ENCODE peak calls at places on chromosomes 12 and 14, in ten cellular contexts. F is aorta, I is sigmoid colon, G is IMR-90, Z is mammary epithelial cell, C is lung, S is neural progenitor cell, X is pancreas, D is psoas muscle, J is H9. T is an unnamed sample.

GRCh38 chr12:52049286-52049685 is 2.0 kb upstream of the NR4A1 start:
- DNase-seq in F (no peak), C (no peak), X (no peak), G (no peak), S (no peak), I (no peak), D (no peak), Z (no peak), J (no peak), T (no peak)

GRCh38 chr12:79329933-79330332 is 360.8 kb downstream of the PAWR start:
- DNase-seq in X (no peak), D (no peak), C (no peak), Z (peak), J (no peak), I (no peak), G (peak), F (no peak), S (no peak), T (no peak)

GRCh38 chr14:22168092-22168955 is 420.7 kb downstream of the DAD1 start:
- DNase-seq in X (no peak), D (no peak), Z (no peak), I (no peak), J (no peak), C (no peak), G (peak), F (no peak), S (no peak), T (no peak)

GRCh38 chr12:75889214-75889613 is 142.4 kb downstream of the PHLDA1 start:
- DNase-seq in I (no peak), X (no peak), Z (peak), C (no peak), J (peak), D (no peak), G (no peak), S (peak), F (no peak), T (no peak)

GRCh38 chr14:24307575-24308341 is at the start of gene CIDEB:
- DNase-seq in J (peak), Z (no peak), X (peak), D (peak), I (peak), G (peak), C (peak), F (peak), S (peak), T (peak)

GRCh38 chr14:56816575-56817391 is 6.5 kb upstream of the OTX2 start:
- DNase-seq in I (no peak), J (peak), F (no peak), D (no peak), S (peak), Z (peak), G (no peak), C (no peak), X (no peak), T (no peak)

GRCh38 chr14:77882631-77883030 is 82.7 kb downstream of the ADCK1 start:
- DNase-seq in Z (no peak), F (no peak), X (no peak), G (no peak), S (no peak), D (no peak), C (no peak), J (no peak), I (no peak), T (no peak)

GRCh38 chr14:86221755-86222154 is 691.8 kb downstream of the FLRT2 start:
- DNase-seq in D (no peak), X (no peak), J (no peak), C (no peak), G (peak), F (no peak), S (peak), Z (no peak), I (no peak), T (no peak)

GRCh38 chr12:70543444-70543843 is 93.8 kb downstream of the PTPRB start:
- DNase-seq in D (no peak), Z (peak), X (no peak), S (no peak), F (no peak), J (no peak), G (peak), I (no peak), C (no peak), T (no peak)

GRCh38 chr14:49549881-49550280 is 36.3 kb downstream of the RPS29 start:
- DNase-seq in G (peak), J (peak), X (no peak), C (no peak), Z (peak), F (no peak), S (peak), I (no peak), D (no peak), T (no peak)

GRCh38 chr12:76559277-76560082 is at the start of gene OSBPL8:
- DNase-seq in G (peak), D (peak), J (peak), Z (peak), I (peak), F (peak), C (peak), S (peak), X (peak), T (peak)

GRCh38 chr12:94401326-94401725 is 58.3 kb downstream of the CEP83 start:
- DNase-seq in J (no peak), S (no peak), I (no peak), F (no peak), G (no peak), D (no peak), C (no peak), Z (no peak), X (no peak), T (no peak)

GRCh38 chr12:47705239-47705570 is 625 bp downstream of the RPAP3 start:
- DNase-seq in X (no peak), J (no peak), G (peak), F (no peak), D (no peak), C (no peak), S (no peak), Z (peak), I (no peak), T (no peak)

GRCh38 chr12:2215709-2216560 is 163.1 kb downstream of the CACNA1C start:
- DNase-seq in F (no peak), Z (no peak), D (no peak), X (no peak), G (peak), S (no peak), I (no peak), C (no peak), J (no peak), T (no peak)

GRCh38 chr14:28870033-28870564 is 103.5 kb downstream of the FOXG1 start:
- DNase-seq in S (no peak), C (no peak), X (no peak), D (no peak), Z (no peak), G (no peak), J (no peak), I (no peak), F (no peak), T (no peak)

GRCh38 chr14:28867571-28867970 is 101.0 kb downstream of the FOXG1 start:
- DNase-seq in F (no peak), I (no peak), C (no peak), D (no peak), J (no peak), S (no peak), X (no peak), Z (no peak), G (no peak), T (no peak)
- H3K27ac ChIP-seq in F (no peak), I (no peak), C (no peak), D (no peak), J (no peak), S (no peak), X (no peak), Z (no peak), G (no peak), T (no peak)

GRCh38 chr12:26121323-26121740 is 3.5 kb downstream of the BHLHE41 start:
- DNase-seq in D (no peak), J (no peak), Z (peak), F (no peak), X (no peak), C (no peak), I (no peak), G (no peak), S (peak), T (no peak)
- H3K27ac ChIP-seq in D (peak), J (no peak), Z (peak), F (no peak), X (peak), C (peak), I (peak), G (no peak), S (no peak), T (peak)

GRCh38 chr14:76112889-76113611 is 38.7 kb upstream of the GPATCH2L start:
- DNase-seq in X (no peak), S (peak), I (no peak), G (no peak), Z (no peak), D (no peak), F (no peak), C (no peak), J (peak), T (no peak)
- H3K27ac ChIP-seq in X (no peak), S (no peak), I (no peak), G (no peak), Z (no peak), D (no peak), F (no peak), C (no peak), J (peak), T (no peak)

DNA sequence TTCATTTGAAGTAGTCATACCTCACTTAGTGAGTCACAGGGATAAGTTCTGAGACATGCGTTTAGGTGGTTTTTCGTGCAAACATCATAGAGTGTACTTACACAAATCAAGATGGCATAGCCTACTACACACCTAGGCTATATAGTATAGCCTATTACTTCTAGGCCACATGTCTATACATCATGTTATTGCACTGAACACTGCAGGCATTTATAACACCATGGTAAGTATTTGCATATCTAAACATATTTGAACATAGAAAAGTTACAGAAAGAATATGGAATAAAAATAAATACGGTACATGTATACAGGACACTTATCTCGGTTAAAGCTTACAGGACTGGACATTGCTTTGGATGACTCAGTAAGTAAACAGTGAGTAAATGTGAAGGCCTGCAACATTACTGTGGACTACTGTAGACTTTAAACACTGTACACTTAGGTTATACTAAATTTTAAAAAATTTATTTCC is 670.6 kb downstream of the SLC16A7 start:
- DNase-seq in S (no peak), J (no peak), X (no peak), Z (peak), C (no peak), D (no peak), G (peak), F (no peak), I (no peak), T (no peak)
- H3K27ac ChIP-seq in S (no peak), J (no peak), X (no peak), Z (no peak), C (no peak), D (no peak), G (no peak), F (no peak), I (no peak), T (no peak)

DNA sequence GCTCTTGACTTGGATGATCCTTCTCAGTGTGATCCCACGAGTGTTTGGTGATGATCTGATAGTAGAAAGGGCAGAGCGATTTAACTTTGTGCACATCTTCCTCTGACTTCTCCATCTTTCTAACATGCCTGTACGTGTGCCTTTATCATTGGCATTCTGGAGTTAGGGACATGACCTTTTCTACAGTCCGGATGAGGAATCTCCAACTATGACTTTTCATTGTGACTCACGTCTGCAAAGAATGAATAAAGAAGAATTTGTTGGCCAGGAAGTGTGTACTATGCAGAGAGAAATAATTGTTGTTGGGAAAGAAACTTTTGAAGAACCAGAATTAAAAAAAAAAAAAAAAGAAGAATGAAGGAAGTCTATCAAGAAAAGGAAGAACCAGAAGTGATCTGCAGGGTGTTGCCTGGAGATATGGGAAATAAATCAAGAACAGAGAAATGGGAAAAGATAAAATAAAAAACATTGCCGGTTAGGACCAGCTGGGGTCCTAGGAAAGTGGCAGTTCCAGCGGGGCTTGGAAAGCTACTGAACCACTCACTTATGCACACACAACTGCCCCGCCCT is 25.3 kb downstream of the PPFIBP1 start:
- DNase-seq in Z (peak), S (no peak), C (no peak), G (peak), J (no peak), F (no peak), I (no peak), X (no peak), D (no peak), T (no peak)
- H3K27ac ChIP-seq in Z (peak), S (no peak), C (peak), G (peak), J (no peak), F (peak), I (peak), X (peak), D (peak), T (peak)

GRCh38 chr14:68246074-68246980 is 426.7 kb downstream of the RAD51B start:
- DNase-seq in D (no peak), I (no peak), C (no peak), Z (no peak), G (no peak), X (peak), S (no peak), F (no peak), J (no peak), T (no peak)
- H3K27ac ChIP-seq in D (peak), I (peak), C (peak), Z (no peak), G (peak), X (peak), S (no peak), F (peak), J (no peak), T (peak)

GRCh38 chr12:9731393-9731792 is 1.5 kb downstream of the CLECL1 start:
- DNase-seq in C (no peak), S (no peak), I (no peak), J (no peak), X (no peak), F (no peak), D (no peak), G (no peak), Z (no peak), T (no peak)
- H3K27ac ChIP-seq in C (no peak), S (no peak), I (no peak), J (no peak), X (no peak), F (no peak), D (no peak), G (no peak), Z (no peak), T (no peak)

GRCh38 chr14:64737391-64738305 is 33.4 kb downstream of the PLEKHG3 start:
- DNase-seq in X (no peak), F (peak), Z (no peak), C (no peak), G (no peak), S (no peak), J (no peak), D (no peak), I (no peak), T (no peak)
- H3K27ac ChIP-seq in X (peak), F (no peak), Z (no peak), C (no peak), G (no peak), S (no peak), J (no peak), D (no peak), I (no peak), T (no peak)

DNA sequence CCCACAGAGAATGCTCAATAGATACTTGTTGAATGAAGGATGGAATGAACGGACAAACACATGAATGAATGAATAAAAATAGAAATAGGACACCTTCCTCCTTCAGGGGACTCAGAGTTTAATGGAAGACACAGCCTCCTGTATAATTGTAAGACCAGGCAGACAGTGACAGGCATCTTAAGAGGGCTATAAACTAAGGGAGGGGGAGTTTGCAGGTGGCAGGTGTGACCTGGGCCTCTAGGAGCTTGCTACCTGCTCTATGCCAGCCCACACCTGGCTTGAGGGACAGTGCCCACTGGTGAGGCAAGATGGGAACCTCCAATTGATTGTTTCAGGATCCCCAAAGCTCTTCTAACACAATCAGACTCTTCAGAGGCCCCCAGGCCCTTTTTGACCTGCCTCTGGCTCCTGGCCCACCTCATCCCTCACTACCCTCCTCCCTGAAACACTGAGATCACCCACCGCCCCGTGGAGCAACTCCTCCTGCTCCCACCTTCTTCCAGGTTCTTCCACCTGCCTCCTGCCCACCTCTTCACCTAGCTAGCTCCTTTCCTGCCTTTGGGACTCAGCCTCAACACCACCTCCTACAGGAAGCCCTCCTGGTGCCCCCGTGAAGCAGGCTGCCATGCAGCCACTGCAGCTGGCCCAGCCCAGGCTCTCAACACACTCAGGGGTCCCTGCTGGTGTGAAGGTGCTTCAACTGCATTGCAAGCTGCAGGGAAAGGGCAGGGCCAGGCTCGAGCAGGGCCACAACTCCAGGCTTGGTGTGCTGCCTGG is 9.4 kb downstream of the SERPINA3 start:
- DNase-seq in S (no peak), G (no peak), I (peak), F (no peak), D (no peak), J (no peak), Z (no peak), C (no peak), X (no peak), T (no peak)
- H3K27ac ChIP-seq in S (no peak), G (no peak), I (no peak), F (no peak), D (no peak), J (no peak), Z (no peak), C (no peak), X (no peak), T (no peak)

GRCh38 chr12:103840881-103841689 is at the start of gene NT5DC3:
- DNase-seq in Z (peak), J (peak), G (peak), S (peak), I (peak), C (peak), D (peak), F (peak), X (peak), T (peak)
- H3K27ac ChIP-seq in Z (peak), J (no peak), G (peak), S (no peak), I (peak), C (peak), D (peak), F (peak), X (peak), T (peak)